ENCODE peak calls at places on chromosomes 13 and 19, in seven cellular contexts. W is stimulated activated CD4-positive, alpha-beta T cell treated with anti-CD3 and anti-CD28 coated beads, Interleukin-1b, Interleukin-23, amount 100 ng/mL, for 24 hours; D is endothelial cell; E is activated T-cell treated with anti-CD3 and anti-CD28 coated beads for 4 hours; H is NCI-H1417; O is anterior cingulate cortex; Q is putamen. G is an unnamed sample.

GRCh38 chr13:47796816-47797215 is 204.3 kb downstream of the SUCLA2 start:
- DNase-seq in W (no peak), D (no peak), E (no peak), H (peak), O (peak), Q (no peak), G (no peak)

GRCh38 chr19:47280183-47280797 is 5.6 kb downstream of the INAFM1 start:
- DNase-seq in W (no peak), D (peak), E (peak), H (peak), O (no peak), Q (no peak), G (peak)

GRCh38 chr13:36332986-36333385 is 13.2 kb downstream of the SPART start:
- DNase-seq in W (no peak), D (no peak), E (no peak), H (no peak), O (no peak), Q (no peak), G (no peak)

GRCh38 chr13:43751624-43752023 is 35.1 kb downstream of the ENOX1 start:
- DNase-seq in W (no peak), D (no peak), E (no peak), H (no peak), O (no peak), Q (no peak), G (no peak)

GRCh38 chr13:107069107-107069776 is 501.3 kb upstream of the ARGLU1 start:
- DNase-seq in W (no peak), D (no peak), E (no peak), H (peak), O (no peak), Q (no peak), G (no peak)

GRCh38 chr13:113637262-113638160 is 20.5 kb downstream of the ATP4B start:
- DNase-seq in W (no peak), D (no peak), E (no peak), H (no peak), O (no peak), Q (no peak), G (peak)

GRCh38 chr19:39140594-39140993 is 15.0 kb downstream of the PAK4 start:
- DNase-seq in W (no peak), D (no peak), E (no peak), H (no peak), O (no peak), Q (no peak), G (no peak)

GRCh38 chr19:3982701-3983541 is 2.3 kb downstream of the EEF2 start:
- DNase-seq in W (no peak), D (no peak), E (no peak), H (peak), O (no peak), Q (no peak), G (peak)

GRCh38 chr19:2047449-2048103 is 3.5 kb downstream of the MKNK2 start:
- DNase-seq in W (no peak), D (no peak), E (no peak), H (no peak), O (no peak), Q (no peak), G (no peak)

GRCh38 chr19:28021316-28022185 is 1191.4 kb downstream of the UQCRFS1 start:
- DNase-seq in W (no peak), D (no peak), E (no peak), H (no peak), O (no peak), Q (no peak), G (no peak)